ENCODE peak calls at places on chromosomes 12 and 14, in eight cellular contexts. W is nephron progenitor cell, A is T-helper 9 cell, C is lower lobe of right lung, H is cerebellar cortex, G is endothelial cell, Y is tibial artery, X is K562. F is an unnamed sample.

GRCh38 chr12:107990325-107990724 is 138.8 kb upstream of the WSCD2 start:
- DNase-seq in W (peak), A (peak), C (no peak), H (peak), G (peak), Y (no peak), X (no peak), F (no peak)

GRCh38 chr14:72546359-72547035 is 347.4 kb downstream of the DPF3 start:
- DNase-seq in W (no peak), A (no peak), C (no peak), H (peak), G (no peak), Y (no peak), X (no peak), F (no peak)

GRCh38 chr12:70722584-70723343 is 85.5 kb upstream of the PTPRB start:
- DNase-seq in W (no peak), A (no peak), C (no peak), H (no peak), G (peak), Y (no peak), X (no peak), F (no peak)

GRCh38 chr14:46653031-46653775 is 1.6 kb upstream of the RPL10L start:
- DNase-seq in W (no peak), A (no peak), C (no peak), H (no peak), G (no peak), Y (no peak), X (no peak), F (no peak)

GRCh38 chr14:105087308-105087962 is 22.2 kb upstream of the GPR132 start:
- DNase-seq in W (peak), A (no peak), C (peak), H (no peak), G (no peak), Y (peak), X (peak), F (no peak)

GRCh38 chr12:91766454-91766853 is 379.2 kb downstream of the BTG1 start:
- DNase-seq in W (no peak), A (no peak), C (no peak), H (no peak), G (no peak), Y (no peak), X (no peak), F (no peak)

GRCh38 chr14:80202888-80203562 is 8.3 kb downstream of the DIO2 start:
- DNase-seq in W (peak), A (no peak), C (no peak), H (peak), G (peak), Y (no peak), X (peak), F (no peak)

GRCh38 chr14:92471919-92472318 is 41.7 kb upstream of the RIN3 start:
- DNase-seq in W (no peak), A (no peak), C (no peak), H (no peak), G (no peak), Y (no peak), X (no peak), F (no peak)

GRCh38 chr12:23127701-23128100 is 502.7 kb downstream of the ETNK1 start:
- DNase-seq in W (no peak), A (no peak), C (no peak), H (no peak), G (no peak), Y (no peak), X (no peak), F (no peak)

GRCh38 chr14:84181072-84181471 is 1348.9 kb upstream of the FLRT2 start:
- DNase-seq in W (no peak), A (no peak), C (no peak), H (no peak), G (no peak), Y (no peak), X (no peak), F (no peak)

GRCh38 chr12:102093319-102093718 is 26.6 kb downstream of the NUP37 start:
- DNase-seq in W (no peak), A (no peak), C (no peak), H (no peak), G (no peak), Y (no peak), X (no peak), F (no peak)

GRCh38 chr14:105475916-105476845 is 1.6 kb downstream of the CRIP2 start:
- DNase-seq in W (no peak), A (no peak), C (peak), H (no peak), G (peak), Y (peak), X (no peak), F (no peak)

GRCh38 chr14:59360923-59361794 is 104.0 kb downstream of the GPR135 start:
- DNase-seq in W (no peak), A (no peak), C (peak), H (peak), G (no peak), Y (peak), X (peak), F (no peak)

GRCh38 chr12:53751336-53752191 is at the start of gene CISTR:
- DNase-seq in W (peak), A (peak), C (peak), H (peak), G (no peak), Y (peak), X (peak), F (no peak)

GRCh38 chr14:61668267-61668666 is 27.0 kb upstream of the HIF1A start:
- DNase-seq in W (no peak), A (no peak), C (no peak), H (no peak), G (no peak), Y (no peak), X (no peak), F (no peak)

GRCh38 chr14:60106341-60106740 is 14.6 kb downstream of the PCNX4 start:
- DNase-seq in W (no peak), A (no peak), C (no peak), H (peak), G (no peak), Y (no peak), X (no peak), F (no peak)

GRCh38 chr12:121916719-121917118 is 1.7 kb upstream of the CFAP251 start:
- DNase-seq in W (peak), A (no peak), C (no peak), H (peak), G (peak), Y (no peak), X (no peak), F (no peak)

GRCh38 chr12:74349925-74350324 is 187.7 kb upstream of the ATXN7L3B start:
- DNase-seq in W (no peak), A (no peak), C (no peak), H (no peak), G (no peak), Y (no peak), X (no peak), F (no peak)

GRCh38 chr14:38255673-38256357 is at the start of gene CLEC14A:
- DNase-seq in W (peak), A (no peak), C (peak), H (no peak), G (peak), Y (peak), X (no peak), F (no peak)

GRCh38 chr12:795305-795704 is 42.9 kb downstream of the WNK1 start:
- DNase-seq in W (no peak), A (no peak), C (no peak), H (no peak), G (no peak), Y (no peak), X (no peak), F (no peak)

GRCh38 chr14:32028599-32028998 is 48.5 kb upstream of the ARHGAP5 start:
- DNase-seq in W (no peak), A (no peak), C (no peak), H (no peak), G (no peak), Y (no peak), X (no peak), F (no peak)

GRCh38 chr12:100141666-100141997 is 1.0 kb downstream of the BLTP3B start:
- DNase-seq in W (no peak), A (no peak), C (no peak), H (peak), G (no peak), Y (no peak), X (no peak), F (no peak)

GRCh38 chr14:64920465-64920864 is 6.2 kb downstream of the CHURC1 start:
- DNase-seq in W (no peak), A (no peak), C (no peak), H (no peak), G (no peak), Y (no peak), X (no peak), F (no peak)

GRCh38 chr12:43544703-43545102 is 7.3 kb downstream of the ADAMTS20 start:
- DNase-seq in W (no peak), A (no peak), C (no peak), H (no peak), G (no peak), Y (no peak), X (no peak), F (no peak)

GRCh38 chr14:100203962-100204834 is 34.7 kb upstream of the YY1 start:
- DNase-seq in W (no peak), A (no peak), C (no peak), H (no peak), G (no peak), Y (no peak), X (no peak), F (no peak)

GRCh38 chr12:3520711-3521110 is 29.7 kb downstream of the PRMT8 start:
- DNase-seq in W (no peak), A (no peak), C (no peak), H (no peak), G (no peak), Y (no peak), X (no peak), F (no peak)

GRCh38 chr12:46461459-46461858 is 88.9 kb upstream of the SLC38A2 start:
- DNase-seq in W (no peak), A (no peak), C (no peak), H (no peak), G (no peak), Y (no peak), X (no peak), F (no peak)

GRCh38 chr12:58554522-58555157 is 365.7 kb downstream of the LRIG3 start:
- DNase-seq in W (no peak), A (no peak), C (no peak), H (no peak), G (no peak), Y (no peak), X (no peak), F (no peak)